ENCODE peak calls at places on chromosomes 2 and 18, in five cellular contexts. J is HEK293T, U is HepG2, F is NT2/D1, H is GM12878. A is an unnamed sample.

GRCh38 chr2:219598308-219599078 is 836 bp downstream of the STK11IP start:
- DNase-seq in J (no peak), U (no peak), F (no peak), H (no peak), A (no peak)

GRCh38 chr18:6328624-6329016 is 86.1 kb downstream of the L3MBTL4 start:
- DNase-seq in J (no peak), U (no peak), F (no peak), H (no peak), A (no peak)

GRCh38 chr2:31020713-31021112 is 117.5 kb downstream of the GALNT14 start:
- DNase-seq in J (no peak), U (no peak), F (no peak), H (no peak), A (no peak)

GRCh38 chr2:111923271-111923670 is 24.9 kb downstream of the MERTK start:
- DNase-seq in J (no peak), U (no peak), F (no peak), H (no peak), A (no peak)

GRCh38 chr2:169141713-169142352 is 72.5 kb downstream of the DHRS9 start:
- DNase-seq in J (peak), U (peak), F (peak), H (peak), A (peak)

GRCh38 chr18:3983351-3983969 is 471.6 kb downstream of the DLGAP1 start:
- DNase-seq in J (no peak), U (no peak), F (no peak), H (no peak), A (no peak)

GRCh38 chr2:26770986-26771586 is 7.0 kb downstream of the SLC35F6 start:
- DNase-seq in J (no peak), U (peak), F (no peak), H (no peak), A (no peak)

GRCh38 chr2:67515538-67515937 is 118.4 kb downstream of the ETAA1 start:
- DNase-seq in J (no peak), U (no peak), F (no peak), H (no peak), A (no peak)

GRCh38 chr2:11738589-11739436 is 7.6 kb upstream of the LPIN1 start:
- DNase-seq in J (peak), U (peak), F (peak), H (no peak), A (no peak)

GRCh38 chr2:147939313-147939712 is 81.2 kb downstream of the ORC4 start:
- DNase-seq in J (no peak), U (no peak), F (no peak), H (no peak), A (no peak)

GRCh38 chr2:112795720-112796119 is 11.4 kb upstream of the IL1A start:
- DNase-seq in J (no peak), U (no peak), F (no peak), H (no peak), A (no peak)

GRCh38 chr2:78118037-78118436 is 595.9 kb upstream of the LRRTM4 start:
- DNase-seq in J (no peak), U (no peak), F (no peak), H (no peak), A (no peak)

GRCh38 chr2:239626971-239627598 is 226.3 kb upstream of the HDAC4 start:
- DNase-seq in J (no peak), U (no peak), F (no peak), H (no peak), A (no peak)

GRCh38 chr2:239621611-239622010 is 220.8 kb upstream of the HDAC4 start:
- DNase-seq in J (no peak), U (no peak), F (no peak), H (no peak), A (no peak)

GRCh38 chr2:239629936-239630617 is 229.3 kb upstream of the HDAC4 start:
- DNase-seq in J (no peak), U (no peak), F (no peak), H (no peak), A (no peak)

GRCh38 chr2:239625106-239625845 is 224.5 kb upstream of the HDAC4 start:
- DNase-seq in J (no peak), U (no peak), F (no peak), H (no peak), A (no peak)

GRCh38 chr2:239625913-239626734 is 225.3 kb upstream of the HDAC4 start:
- DNase-seq in J (no peak), U (no peak), F (no peak), H (no peak), A (no peak)
- TF ChIP-seq SUZ12 in J (no peak), U (no peak), F (no peak), H (no peak), A (no peak)

DNA sequence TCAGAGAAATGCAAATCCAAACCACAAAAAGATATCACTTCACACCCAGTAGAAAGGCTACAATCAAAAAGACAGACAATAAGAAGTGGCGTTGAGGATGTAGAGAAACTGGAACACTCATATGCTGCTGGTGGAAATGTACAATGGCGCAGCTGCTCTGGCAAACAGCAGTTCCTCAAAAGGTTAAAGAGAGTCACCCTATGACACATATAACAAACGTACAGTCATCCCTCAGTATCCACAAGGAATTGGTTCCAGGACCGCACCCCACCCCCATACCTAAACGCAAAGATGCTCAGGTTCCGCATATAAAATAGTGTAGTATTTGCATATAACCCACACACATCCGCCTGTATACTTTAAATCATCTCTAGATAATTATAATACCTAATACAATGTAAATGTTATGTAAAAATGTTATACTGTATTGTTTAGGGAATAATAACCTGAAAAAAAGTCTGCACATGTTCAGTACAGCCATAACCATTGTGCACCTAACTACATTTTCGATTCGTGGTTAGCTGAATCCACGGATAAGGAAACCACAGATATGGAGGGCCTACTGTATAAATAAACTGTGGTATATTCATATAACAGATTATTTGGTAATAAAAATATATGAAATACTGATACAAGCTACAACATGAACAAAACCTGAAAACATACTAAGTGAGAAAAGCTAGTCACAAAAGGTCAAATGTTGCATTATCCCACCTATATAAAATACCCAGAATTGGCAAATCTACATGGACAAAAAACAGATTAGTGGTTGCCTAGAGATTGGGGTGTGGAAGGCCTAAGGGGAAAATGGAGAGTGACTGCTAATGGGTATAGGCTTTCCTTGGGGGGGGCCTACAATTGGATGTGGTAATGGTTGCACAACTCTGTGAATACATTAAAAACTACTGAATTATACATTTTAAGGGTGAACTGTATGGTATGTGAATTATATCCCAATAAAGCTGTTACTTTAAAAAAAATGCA is 37.5 kb downstream of the UXS1 start:
- DNase-seq in J (no peak), U (no peak), F (no peak), H (no peak), A (no peak)
- TF ChIP-seq SUZ12 in J (no peak), U (no peak), F (no peak), H (no peak), A (no peak)

GRCh38 chr2:196482119-196483065 is 157.1 kb upstream of the CCDC150 start:
- DNase-seq in J (no peak), U (no peak), F (no peak), H (no peak), A (no peak)
- TF ChIP-seq SUZ12 in J (no peak), U (no peak), F (no peak), H (no peak), A (no peak)

GRCh38 chr2:127355407-127356008 is 32.3 kb downstream of the MAP3K2 start:
- DNase-seq in J (no peak), U (peak), F (no peak), H (no peak), A (no peak)
- TF ChIP-seq SUZ12 in J (no peak), U (no peak), F (no peak), H (no peak), A (no peak)

GRCh38 chr2:228690681-228691080 is 509.2 kb upstream of the SPHKAP start:
- DNase-seq in J (no peak), U (no peak), F (no peak), H (no peak), A (no peak)

GRCh38 chr2:228689049-228689448 is 507.6 kb upstream of the SPHKAP start:
- DNase-seq in J (peak), U (no peak), F (peak), H (no peak), A (peak)

DNA sequence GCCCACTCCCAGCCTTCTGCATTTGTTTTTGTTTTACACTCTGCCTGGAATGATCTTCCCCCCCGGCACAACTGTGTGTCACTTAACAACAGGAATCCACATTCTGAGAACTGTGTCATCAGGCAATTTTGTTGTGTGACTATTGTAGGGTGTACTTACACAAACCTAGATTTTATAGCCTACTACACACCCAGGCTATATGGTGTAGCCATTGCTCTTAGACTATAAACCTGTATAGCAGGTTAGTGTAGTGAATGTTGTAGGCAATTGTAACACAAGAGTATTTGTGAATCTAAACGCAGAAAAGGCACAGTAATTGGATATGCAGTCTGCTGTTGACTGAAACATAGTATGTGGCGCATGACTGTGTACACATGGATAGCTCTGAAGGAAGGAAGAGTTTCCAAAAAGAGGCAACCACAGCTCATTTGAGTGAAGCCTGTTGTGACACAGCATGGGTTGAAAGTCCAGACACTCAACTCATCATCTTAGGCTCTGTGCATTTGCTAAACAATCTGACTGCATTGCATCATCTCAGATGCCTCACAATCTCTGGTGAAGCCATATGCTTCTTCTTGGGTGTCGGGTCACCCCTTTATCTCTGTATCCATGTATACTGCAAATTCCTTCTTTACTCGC is 506.6 kb upstream of the SPHKAP start:
- DNase-seq in J (no peak), U (peak), F (no peak), H (no peak), A (no peak)
- TF ChIP-seq SUZ12 in J (no peak), U (no peak), F (no peak), H (no peak), A (no peak)

GRCh38 chr18:40375811-40376210 is 1579.2 kb upstream of the PIK3C3 start:
- DNase-seq in J (no peak), U (no peak), F (no peak), H (no peak), A (no peak)
- TF ChIP-seq SUZ12 in J (no peak), U (no peak), F (no peak), H (no peak), A (no peak)

GRCh38 chr2:207333599-207334308 is 168.0 kb upstream of the KLF7 start:
- DNase-seq in J (no peak), U (no peak), F (no peak), H (no peak), A (no peak)
- TF ChIP-seq SUZ12 in J (no peak), U (no peak), F (no peak), H (no peak), A (no peak)